ENCODE peak calls at places on chromosomes 11 and 22, in nine cellular contexts. V, L, H, W, A, U, M, R and Q are unnamed samples.

GRCh38 chr11:11876458-11876857 is 34.7 kb downstream of the USP47 start:
- DNase-seq in U (peak), H (peak), R (no peak), A (no peak), V (no peak), W (no peak), M (no peak), L (no peak), Q (no peak)

GRCh38 chr22:24186892-24187670 is 5.8 kb downstream of the SUSD2 start:
- DNase-seq in U (no peak), V (no peak), A (no peak), H (no peak), L (no peak), W (peak), R (no peak), M (no peak), Q (no peak)

GRCh38 chr11:131918663-131919062 is 548.2 kb downstream of the NTM start:
- DNase-seq in V (no peak), A (no peak), W (no peak), H (no peak), M (no peak), U (no peak), L (no peak), R (no peak), Q (no peak)

GRCh38 chr11:107898270-107898669 is 30.0 kb upstream of the RAB39A start:
- DNase-seq in M (peak), L (no peak), R (no peak), H (peak), V (peak), A (no peak), W (no peak), U (peak), Q (peak)

GRCh38 chr11:16013649-16014275 is 342.6 kb downstream of the SOX6 start:
- DNase-seq in R (no peak), V (no peak), U (no peak), L (no peak), W (no peak), A (no peak), M (no peak), H (no peak), Q (no peak)

GRCh38 chr11:77470971-77471370 is 2.9 kb downstream of the PAK1 start:
- DNase-seq in R (no peak), W (no peak), L (no peak), M (no peak), A (no peak), H (no peak), U (no peak), V (no peak), Q (no peak)

GRCh38 chr11:130761560-130762220 is 154.6 kb downstream of the SNX19 start:
- DNase-seq in H (no peak), U (no peak), R (no peak), A (no peak), L (no peak), V (no peak), M (no peak), W (no peak), Q (no peak)

GRCh38 chr11:34618406-34618805 is 2.5 kb upstream of the EHF start:
- DNase-seq in R (no peak), L (no peak), A (no peak), W (no peak), U (no peak), V (no peak), H (no peak), M (no peak), Q (no peak)

GRCh38 chr11:57646756-57647303 is 2.9 kb downstream of the YPEL4 start:
- DNase-seq in H (no peak), L (no peak), V (no peak), R (no peak), M (no peak), W (no peak), A (no peak), U (no peak), Q (no peak)

GRCh38 chr11:17014321-17014773 is at the start of gene PLEKHA7:
- DNase-seq in V (no peak), H (no peak), R (no peak), U (no peak), L (no peak), W (no peak), A (peak), M (no peak), Q (no peak)

GRCh38 chr11:10579700-10580099 is 11.2 kb upstream of the LYVE1 start:
- DNase-seq in V (no peak), R (no peak), M (no peak), U (no peak), L (no peak), W (no peak), A (no peak), H (no peak), Q (no peak)

GRCh38 chr11:62398011-62398994 is 20.5 kb upstream of the SCGB1A1 start:
- DNase-seq in W (peak), U (no peak), A (no peak), V (peak), H (no peak), R (no peak), M (no peak), L (peak), Q (peak)

GRCh38 chr22:32708835-32709234 is 92.7 kb upstream of the TIMP3 start:
- DNase-seq in A (no peak), H (no peak), W (no peak), V (no peak), L (no peak), M (no peak), R (no peak), U (no peak), Q (no peak)

GRCh38 chr11:121367434-121367833 is 74.9 kb downstream of the SC5D start:
- DNase-seq in W (no peak), A (no peak), R (no peak), V (peak), U (no peak), L (no peak), H (no peak), M (no peak), Q (no peak)

GRCh38 chr22:19750666-19751490 is 9.7 kb upstream of the TBX1 start:
- DNase-seq in U (no peak), V (peak), H (no peak), A (no peak), M (no peak), R (no peak), L (no peak), W (no peak), Q (peak)

GRCh38 chr11:1122356-1123002 is 35.3 kb upstream of the MUC5AC start:
- DNase-seq in A (no peak), H (no peak), R (no peak), W (no peak), V (no peak), U (no peak), M (no peak), L (no peak), Q (no peak)

GRCh38 chr11:15845261-15845660 is 511.1 kb downstream of the SOX6 start:
- DNase-seq in L (no peak), A (no peak), R (peak), M (no peak), H (peak), V (no peak), U (no peak), W (no peak), Q (no peak)

GRCh38 chr11:71988050-71988449 is 10.7 kb upstream of the IL18BP start:
- DNase-seq in W (peak), V (peak), R (no peak), U (no peak), L (no peak), H (no peak), M (no peak), A (no peak), Q (no peak)

GRCh38 chr11:8201524-8202365 is 32.9 kb upstream of the RIC3 start:
- DNase-seq in W (no peak), U (no peak), R (no peak), L (no peak), M (no peak), A (no peak), V (no peak), H (no peak), Q (no peak)

GRCh38 chr11:92869716-92870115 is 99.7 kb upstream of the MTNR1B start:
- DNase-seq in M (no peak), W (no peak), R (no peak), V (no peak), A (no peak), L (no peak), H (no peak), U (no peak), Q (no peak)